ENCODE peak calls at places on chromosomes 1 and 21, in four cellular contexts. E is H7, X is fibroblast of the aortic adventitia, F is bronchial epithelial cell. Z is an unnamed sample.

GRCh38 chr1:183977717-183978116 is 59.8 kb downstream of the COLGALT2 start:
- DNase-seq in E (no peak), X (no peak), F (no peak), Z (no peak)

GRCh38 chr1:65208577-65208976 is 60.6 kb downstream of the AK4 start:
- DNase-seq in E (no peak), X (no peak), F (no peak), Z (no peak)

GRCh38 chr1:149846042-149846441 is 53.3 kb upstream of the BOLA1 start:
- DNase-seq in E (no peak), X (no peak), F (no peak), Z (peak)

GRCh38 chr21:44713846-44714245 is 2.5 kb upstream of the TSPEAR start:
- DNase-seq in E (peak), X (no peak), F (no peak), Z (no peak)

GRCh38 chr1:51842255-51842654 is 36.3 kb downstream of the NRDC start:
- DNase-seq in E (no peak), X (no peak), F (no peak), Z (peak)

GRCh38 chr1:245168090-245168489 is 13.3 kb downstream of the KIF26B start:
- DNase-seq in E (no peak), X (no peak), F (no peak), Z (no peak)

GRCh38 chr1:23475641-23476040 is 8.3 kb downstream of the ASAP3 start:
- DNase-seq in E (no peak), X (no peak), F (no peak), Z (no peak)

GRCh38 chr1:170192535-170192934 is 46.8 kb downstream of the NTMT2 start:
- DNase-seq in E (no peak), X (peak), F (no peak), Z (no peak)

GRCh38 chr1:228294717-228295116 is 86.9 kb downstream of the OBSCN start:
- DNase-seq in E (no peak), X (no peak), F (no peak), Z (no peak)

Z was measured in PC-3.